ENCODE peak calls at places on chromosomes 13 and 19, in ten cellular contexts. One of them, this sample, is unnamed.

GRCh38 chr13:104253063-104253680 is 1187.0 kb upstream of the SLC10A2 start:
- DNase-seq in body of pancreas: no peak
- DNase-seq in fibroblast of the aortic adventitia: no peak
- DNase-seq in BE2C: no peak
- DNase-seq in mammary epithelial cell: no peak
- DNase-seq in cardiac fibroblast: peak
- DNase-seq in BJ: no peak
- DNase-seq in suprapubic skin: no peak
- DNase-seq in dorsolateral prefrontal cortex: no peak
- DNase-seq in AG10803: no peak
- DNase-seq in this sample: no peak

GRCh38 chr19:51136891-51137551 is 5.1 kb upstream of the SIGLEC7 start:
- DNase-seq in body of pancreas: no peak
- DNase-seq in fibroblast of the aortic adventitia: no peak
- DNase-seq in BE2C: no peak
- DNase-seq in mammary epithelial cell: no peak
- DNase-seq in cardiac fibroblast: peak
- DNase-seq in BJ: no peak
- DNase-seq in suprapubic skin: no peak
- DNase-seq in dorsolateral prefrontal cortex: no peak
- DNase-seq in AG10803: no peak
- DNase-seq in this sample: no peak

GRCh38 chr13:21242236-21242635 is 65.8 kb downstream of the MRPL57 start:
- DNase-seq in body of pancreas: no peak
- DNase-seq in fibroblast of the aortic adventitia: no peak
- DNase-seq in BE2C: peak
- DNase-seq in mammary epithelial cell: no peak
- DNase-seq in cardiac fibroblast: no peak
- DNase-seq in BJ: no peak
- DNase-seq in suprapubic skin: no peak
- DNase-seq in dorsolateral prefrontal cortex: no peak
- DNase-seq in AG10803: no peak
- DNase-seq in this sample: no peak

GRCh38 chr19:9586764-9587163 is 2.5 kb upstream of the ZNF121 start:
- DNase-seq in body of pancreas: peak
- DNase-seq in fibroblast of the aortic adventitia: peak
- DNase-seq in BE2C: peak
- DNase-seq in mammary epithelial cell: peak
- DNase-seq in cardiac fibroblast: peak
- DNase-seq in BJ: no peak
- DNase-seq in suprapubic skin: peak
- DNase-seq in dorsolateral prefrontal cortex: peak
- DNase-seq in AG10803: peak
- DNase-seq in this sample: peak

GRCh38 chr13:28100149-28101121 is at the start of gene FLT3:
- DNase-seq in body of pancreas: peak
- DNase-seq in fibroblast of the aortic adventitia: peak
- DNase-seq in BE2C: peak
- DNase-seq in mammary epithelial cell: peak
- DNase-seq in cardiac fibroblast: peak
- DNase-seq in BJ: no peak
- DNase-seq in suprapubic skin: no peak
- DNase-seq in dorsolateral prefrontal cortex: no peak
- DNase-seq in AG10803: peak
- DNase-seq in this sample: no peak

GRCh38 chr19:49475995-49476880 is 2.2 kb downstream of the FLT3LG start:
- DNase-seq in body of pancreas: no peak
- DNase-seq in fibroblast of the aortic adventitia: no peak
- DNase-seq in BE2C: peak
- DNase-seq in mammary epithelial cell: no peak
- DNase-seq in cardiac fibroblast: peak
- DNase-seq in BJ: no peak
- DNase-seq in suprapubic skin: peak
- DNase-seq in dorsolateral prefrontal cortex: no peak
- DNase-seq in AG10803: no peak
- DNase-seq in this sample: no peak

GRCh38 chr19:50722248-50723013 is 733 bp upstream of the CLEC11A start:
- DNase-seq in body of pancreas: no peak
- DNase-seq in fibroblast of the aortic adventitia: no peak
- DNase-seq in BE2C: no peak
- DNase-seq in mammary epithelial cell: no peak
- DNase-seq in cardiac fibroblast: no peak
- DNase-seq in BJ: no peak
- DNase-seq in suprapubic skin: no peak
- DNase-seq in dorsolateral prefrontal cortex: no peak
- DNase-seq in AG10803: peak
- DNase-seq in this sample: no peak

GRCh38 chr13:99859178-99860177 is 112.1 kb downstream of the ZIC5 start:
- DNase-seq in body of pancreas: no peak
- DNase-seq in fibroblast of the aortic adventitia: no peak
- DNase-seq in BE2C: no peak
- DNase-seq in mammary epithelial cell: no peak
- DNase-seq in cardiac fibroblast: no peak
- DNase-seq in BJ: no peak
- DNase-seq in suprapubic skin: no peak
- DNase-seq in dorsolateral prefrontal cortex: no peak
- DNase-seq in AG10803: no peak
- DNase-seq in this sample: no peak

GRCh38 chr13:112619730-112620639 is 32.0 kb upstream of the TUBGCP3 start:
- DNase-seq in body of pancreas: no peak
- DNase-seq in fibroblast of the aortic adventitia: peak
- DNase-seq in BE2C: peak
- DNase-seq in mammary epithelial cell: peak
- DNase-seq in cardiac fibroblast: peak
- DNase-seq in BJ: no peak
- DNase-seq in suprapubic skin: no peak
- DNase-seq in dorsolateral prefrontal cortex: no peak
- DNase-seq in AG10803: peak
- DNase-seq in this sample: no peak

GRCh38 chr13:40694426-40694825 is 28.0 kb upstream of the FOXO1 start:
- DNase-seq in body of pancreas: no peak
- DNase-seq in fibroblast of the aortic adventitia: no peak
- DNase-seq in BE2C: no peak
- DNase-seq in mammary epithelial cell: no peak
- DNase-seq in cardiac fibroblast: no peak
- DNase-seq in BJ: no peak
- DNase-seq in suprapubic skin: no peak
- DNase-seq in dorsolateral prefrontal cortex: no peak
- DNase-seq in AG10803: no peak
- DNase-seq in this sample: no peak

GRCh38 chr19:3250675-3251074 is 26.2 kb downstream of the CELF5 start:
- DNase-seq in body of pancreas: peak
- DNase-seq in fibroblast of the aortic adventitia: peak
- DNase-seq in BE2C: no peak
- DNase-seq in mammary epithelial cell: no peak
- DNase-seq in cardiac fibroblast: peak
- DNase-seq in BJ: no peak
- DNase-seq in suprapubic skin: no peak
- DNase-seq in dorsolateral prefrontal cortex: no peak
- DNase-seq in AG10803: no peak
- DNase-seq in this sample: no peak

GRCh38 chr13:42380420-42381164 is 108.6 kb downstream of the AKAP11 start:
- DNase-seq in body of pancreas: no peak
- DNase-seq in fibroblast of the aortic adventitia: no peak
- DNase-seq in BE2C: no peak
- DNase-seq in mammary epithelial cell: no peak
- DNase-seq in cardiac fibroblast: no peak
- DNase-seq in BJ: no peak
- DNase-seq in suprapubic skin: no peak
- DNase-seq in dorsolateral prefrontal cortex: no peak
- DNase-seq in AG10803: no peak
- DNase-seq in this sample: no peak

GRCh38 chr19:535017-535835 is 3.7 kb downstream of the CDC34 start:
- DNase-seq in body of pancreas: peak
- DNase-seq in fibroblast of the aortic adventitia: no peak
- DNase-seq in BE2C: no peak
- DNase-seq in mammary epithelial cell: peak
- DNase-seq in cardiac fibroblast: no peak
- DNase-seq in BJ: no peak
- DNase-seq in suprapubic skin: no peak
- DNase-seq in dorsolateral prefrontal cortex: no peak
- DNase-seq in AG10803: no peak
- DNase-seq in this sample: no peak

GRCh38 chr13:98103942-98104880 is 38.7 kb upstream of the FARP1 start:
- DNase-seq in body of pancreas: no peak
- DNase-seq in fibroblast of the aortic adventitia: peak
- DNase-seq in BE2C: no peak
- DNase-seq in mammary epithelial cell: peak
- DNase-seq in cardiac fibroblast: no peak
- DNase-seq in BJ: no peak
- DNase-seq in suprapubic skin: no peak
- DNase-seq in dorsolateral prefrontal cortex: no peak
- DNase-seq in AG10803: no peak
- DNase-seq in this sample: no peak

GRCh38 chr13:21663197-21663596 is 7.7 kb upstream of the FGF9 start:
- DNase-seq in body of pancreas: no peak
- DNase-seq in fibroblast of the aortic adventitia: no peak
- DNase-seq in BE2C: no peak
- DNase-seq in mammary epithelial cell: peak
- DNase-seq in cardiac fibroblast: no peak
- DNase-seq in BJ: no peak
- DNase-seq in suprapubic skin: no peak
- DNase-seq in dorsolateral prefrontal cortex: no peak
- DNase-seq in AG10803: no peak
- DNase-seq in this sample: no peak

GRCh38 chr19:31211088-31211487 is 138.1 kb downstream of the TSHZ3 start:
- DNase-seq in body of pancreas: no peak
- DNase-seq in fibroblast of the aortic adventitia: no peak
- DNase-seq in BE2C: no peak
- DNase-seq in mammary epithelial cell: no peak
- DNase-seq in cardiac fibroblast: no peak
- DNase-seq in BJ: no peak
- DNase-seq in suprapubic skin: no peak
- DNase-seq in dorsolateral prefrontal cortex: no peak
- DNase-seq in AG10803: no peak
- DNase-seq in this sample: no peak

GRCh38 chr19:31214997-31215396 is 134.2 kb downstream of the TSHZ3 start:
- DNase-seq in body of pancreas: no peak
- DNase-seq in fibroblast of the aortic adventitia: no peak
- DNase-seq in BE2C: no peak
- DNase-seq in mammary epithelial cell: peak
- DNase-seq in cardiac fibroblast: no peak
- DNase-seq in BJ: no peak
- DNase-seq in suprapubic skin: no peak
- DNase-seq in dorsolateral prefrontal cortex: no peak
- DNase-seq in AG10803: no peak
- DNase-seq in this sample: no peak

GRCh38 chr19:31214086-31214485 is 135.2 kb downstream of the TSHZ3 start:
- DNase-seq in body of pancreas: peak
- DNase-seq in fibroblast of the aortic adventitia: peak
- DNase-seq in BE2C: peak
- DNase-seq in mammary epithelial cell: peak
- DNase-seq in cardiac fibroblast: peak
- DNase-seq in BJ: peak
- DNase-seq in suprapubic skin: peak
- DNase-seq in dorsolateral prefrontal cortex: no peak
- DNase-seq in AG10803: peak
- DNase-seq in this sample: peak
- TF ChIP-seq CTCF in body of pancreas: no peak
- TF ChIP-seq CTCF in fibroblast of the aortic adventitia: no peak
- TF ChIP-seq CTCF in BE2C: no peak
- TF ChIP-seq CTCF in mammary epithelial cell: no peak
- TF ChIP-seq CTCF in cardiac fibroblast: no peak
- TF ChIP-seq CTCF in BJ: no peak
- TF ChIP-seq CTCF in suprapubic skin: no peak
- TF ChIP-seq CTCF in dorsolateral prefrontal cortex: no peak
- TF ChIP-seq CTCF in AG10803: no peak
- TF ChIP-seq CTCF in this sample: no peak

GRCh38 chr13:63421113-63421512 is 2005.5 kb upstream of the PCDH20 start:
- DNase-seq in body of pancreas: no peak
- DNase-seq in fibroblast of the aortic adventitia: no peak
- DNase-seq in BE2C: no peak
- DNase-seq in mammary epithelial cell: no peak
- DNase-seq in cardiac fibroblast: no peak
- DNase-seq in BJ: no peak
- DNase-seq in suprapubic skin: no peak
- DNase-seq in dorsolateral prefrontal cortex: no peak
- DNase-seq in AG10803: no peak
- DNase-seq in this sample: no peak
- H3K4me3 ChIP-seq in body of pancreas: no peak
- H3K4me3 ChIP-seq in fibroblast of the aortic adventitia: no peak
- H3K4me3 ChIP-seq in BE2C: no peak
- H3K4me3 ChIP-seq in mammary epithelial cell: no peak
- H3K4me3 ChIP-seq in cardiac fibroblast: no peak
- H3K4me3 ChIP-seq in BJ: no peak
- H3K4me3 ChIP-seq in suprapubic skin: no peak
- H3K4me3 ChIP-seq in dorsolateral prefrontal cortex: no peak
- H3K4me3 ChIP-seq in AG10803: no peak
- H3K4me3 ChIP-seq in this sample: no peak

GRCh38 chr13:49436890-49437289 is 7.0 kb downstream of the CAB39L start:
- DNase-seq in body of pancreas: peak
- DNase-seq in fibroblast of the aortic adventitia: peak
- DNase-seq in BE2C: peak
- DNase-seq in mammary epithelial cell: peak
- DNase-seq in cardiac fibroblast: peak
- DNase-seq in BJ: no peak
- DNase-seq in suprapubic skin: no peak
- DNase-seq in dorsolateral prefrontal cortex: no peak
- DNase-seq in AG10803: peak
- DNase-seq in this sample: peak
- TF ChIP-seq CTCF in body of pancreas: no peak
- TF ChIP-seq CTCF in fibroblast of the aortic adventitia: no peak
- TF ChIP-seq CTCF in BE2C: peak
- TF ChIP-seq CTCF in mammary epithelial cell: no peak
- TF ChIP-seq CTCF in cardiac fibroblast: no peak
- TF ChIP-seq CTCF in BJ: peak
- TF ChIP-seq CTCF in suprapubic skin: no peak
- TF ChIP-seq CTCF in dorsolateral prefrontal cortex: peak
- TF ChIP-seq CTCF in AG10803: peak
- TF ChIP-seq CTCF in this sample: no peak

GRCh38 chr19:45766293-45766918 is 2.6 kb downstream of the SIX5 start:
- DNase-seq in body of pancreas: peak
- DNase-seq in fibroblast of the aortic adventitia: no peak
- DNase-seq in BE2C: no peak
- DNase-seq in mammary epithelial cell: no peak
- DNase-seq in cardiac fibroblast: no peak
- DNase-seq in BJ: no peak
- DNase-seq in suprapubic skin: no peak
- DNase-seq in dorsolateral prefrontal cortex: no peak
- DNase-seq in AG10803: no peak
- DNase-seq in this sample: no peak

GRCh38 chr19:45764947-45765346 is 4.1 kb downstream of the SIX5 start:
- DNase-seq in body of pancreas: no peak
- DNase-seq in fibroblast of the aortic adventitia: no peak
- DNase-seq in BE2C: no peak
- DNase-seq in mammary epithelial cell: no peak
- DNase-seq in cardiac fibroblast: no peak
- DNase-seq in BJ: no peak
- DNase-seq in suprapubic skin: no peak
- DNase-seq in dorsolateral prefrontal cortex: no peak
- DNase-seq in AG10803: no peak
- DNase-seq in this sample: no peak

GRCh38 chr19:45764487-45764886 is 4.6 kb downstream of the SIX5 start:
- DNase-seq in body of pancreas: no peak
- DNase-seq in fibroblast of the aortic adventitia: no peak
- DNase-seq in BE2C: no peak
- DNase-seq in mammary epithelial cell: no peak
- DNase-seq in cardiac fibroblast: no peak
- DNase-seq in BJ: no peak
- DNase-seq in suprapubic skin: no peak
- DNase-seq in dorsolateral prefrontal cortex: no peak
- DNase-seq in AG10803: no peak
- DNase-seq in this sample: no peak

GRCh38 chr19:45766919-45767346 is 2.1 kb downstream of the SIX5 start:
- DNase-seq in body of pancreas: no peak
- DNase-seq in fibroblast of the aortic adventitia: no peak
- DNase-seq in BE2C: no peak
- DNase-seq in mammary epithelial cell: no peak
- DNase-seq in cardiac fibroblast: no peak
- DNase-seq in BJ: no peak
- DNase-seq in suprapubic skin: no peak
- DNase-seq in dorsolateral prefrontal cortex: no peak
- DNase-seq in AG10803: no peak
- DNase-seq in this sample: no peak

GRCh38 chr19:45765365-45766292 is 3.4 kb downstream of the SIX5 start:
- DNase-seq in body of pancreas: no peak
- DNase-seq in fibroblast of the aortic adventitia: no peak
- DNase-seq in BE2C: no peak
- DNase-seq in mammary epithelial cell: no peak
- DNase-seq in cardiac fibroblast: no peak
- DNase-seq in BJ: no peak
- DNase-seq in suprapubic skin: no peak
- DNase-seq in dorsolateral prefrontal cortex: no peak
- DNase-seq in AG10803: no peak
- DNase-seq in this sample: no peak
- H3K4me3 ChIP-seq in body of pancreas: no peak
- H3K4me3 ChIP-seq in fibroblast of the aortic adventitia: peak
- H3K4me3 ChIP-seq in BE2C: no peak
- H3K4me3 ChIP-seq in mammary epithelial cell: no peak
- H3K4me3 ChIP-seq in cardiac fibroblast: no peak
- H3K4me3 ChIP-seq in BJ: no peak
- H3K4me3 ChIP-seq in suprapubic skin: no peak
- H3K4me3 ChIP-seq in dorsolateral prefrontal cortex: peak
- H3K4me3 ChIP-seq in AG10803: no peak
- H3K4me3 ChIP-seq in this sample: no peak